ENCODE peak calls at places on chromosomes 7 and 10, in seven cellular contexts. L is CD8-positive, alpha-beta T cell; N is GM23248; G is transverse colon; Y is Panc1; K is left lung; D is hepatocyte. O is an unnamed sample. For H3K9me3, the result is how much of the 10 kb centered on the place peaks cover.

GRCh38 chr7:2399848-2400587 is 3.4 kb upstream of the CHST12 start:
- DNase-seq in L (no peak), K (peak), N (peak), D (peak), Y (peak), G (peak), O (peak)

GRCh38 chr7:96126382-96126781 is 195.5 kb downstream of the SLC25A13 start:
- DNase-seq in D (peak), K (no peak), L (no peak), G (no peak), Y (no peak), N (no peak), O (no peak)

GRCh38 chr7:44280993-44281721 is 44.2 kb downstream of the CAMK2B start:
- DNase-seq in K (no peak), N (no peak), Y (no peak), L (no peak), G (peak), D (no peak), O (peak)

GRCh38 chr10:107971973-107972372 is 807.5 kb upstream of the SORCS1 start:
- DNase-seq in Y (peak), N (peak), K (no peak), G (no peak), D (peak), L (no peak), O (no peak)

GRCh38 chr10:23980054-23980453 is 228.9 kb upstream of the KIAA1217 start:
- DNase-seq in N (no peak), L (no peak), G (no peak), K (no peak), Y (no peak), D (peak), O (no peak)

GRCh38 chr7:14834888-14835287 is 67.7 kb downstream of the DGKB start:
- DNase-seq in N (peak), L (no peak), D (no peak), K (no peak), G (no peak), Y (no peak), O (no peak)

GRCh38 chr7:5429253-5429856 is 5.7 kb upstream of the TNRC18 start:
- DNase-seq in G (peak), K (peak), N (peak), Y (no peak), L (no peak), D (peak), O (peak)

GRCh38 chr10:14581553-14581952 is 193.1 kb downstream of the FAM107B start:
- DNase-seq in K (no peak), N (no peak), Y (no peak), L (no peak), G (no peak), D (no peak), O (no peak)

GRCh38 chr7:114923403-114923713 is 1.5 kb downstream of the MDFIC start:
- DNase-seq in G (no peak), N (no peak), D (no peak), Y (no peak), L (no peak), K (no peak), O (no peak)

GRCh38 chr7:18308938-18309337 is 186.6 kb upstream of the HDAC9 start:
- DNase-seq in K (no peak), L (no peak), G (no peak), D (no peak), N (no peak), Y (no peak), O (no peak)

GRCh38 chr7:20831976-20832375 is 45.3 kb upstream of the SP8 start:
- DNase-seq in Y (no peak), L (no peak), D (no peak), N (no peak), G (no peak), K (no peak), O (no peak)

GRCh38 chr7:5629941-5630340 is 151.5 kb downstream of the RNF216 start:
- DNase-seq in G (no peak), D (no peak), L (no peak), Y (no peak), N (peak), K (no peak), O (no peak)

GRCh38 chr7:140512317-140513000 is 33.2 kb upstream of the MKRN1 start:
- DNase-seq in K (no peak), L (no peak), G (peak), D (peak), Y (no peak), N (peak), O (no peak)

GRCh38 chr7:100477871-100478248 is 1.2 kb downstream of the TSC22D4 start:
- DNase-seq in D (no peak), N (peak), L (no peak), G (no peak), Y (no peak), K (peak), O (no peak)

GRCh38 chr10:6270951-6271350 is 68.2 kb downstream of the PFKFB3 start:
- DNase-seq in G (no peak), Y (no peak), K (no peak), N (no peak), D (no peak), L (no peak), O (no peak)

DNA sequence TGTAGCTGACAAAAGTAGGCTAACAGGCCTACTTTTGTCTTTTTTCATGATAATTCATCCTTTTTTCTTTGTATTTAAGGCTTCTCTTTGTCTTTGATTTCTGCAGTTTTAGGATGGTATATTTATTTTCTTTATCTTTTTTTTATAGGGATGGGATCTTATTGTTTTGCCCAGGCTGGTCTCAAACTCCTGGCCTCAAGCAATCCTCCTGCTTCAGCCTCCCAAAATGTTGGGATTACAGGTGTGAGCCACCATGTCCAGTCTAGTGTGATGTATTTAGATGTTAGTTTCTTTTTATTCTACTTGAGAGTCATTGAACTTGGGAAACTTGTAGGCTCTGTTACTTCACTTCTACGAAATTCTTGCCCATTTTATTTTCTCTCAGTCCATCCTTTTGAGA is 35.4 kb downstream of the TRIM24 start:
- DNase-seq in G (no peak), D (no peak), Y (no peak), L (no peak), K (no peak), N (no peak), O (no peak)
- H3K9me3 ChIP-seq in G (under half), D (under half), Y (under half), L (under half), K (under half), N (under half), O (under half)

DNA sequence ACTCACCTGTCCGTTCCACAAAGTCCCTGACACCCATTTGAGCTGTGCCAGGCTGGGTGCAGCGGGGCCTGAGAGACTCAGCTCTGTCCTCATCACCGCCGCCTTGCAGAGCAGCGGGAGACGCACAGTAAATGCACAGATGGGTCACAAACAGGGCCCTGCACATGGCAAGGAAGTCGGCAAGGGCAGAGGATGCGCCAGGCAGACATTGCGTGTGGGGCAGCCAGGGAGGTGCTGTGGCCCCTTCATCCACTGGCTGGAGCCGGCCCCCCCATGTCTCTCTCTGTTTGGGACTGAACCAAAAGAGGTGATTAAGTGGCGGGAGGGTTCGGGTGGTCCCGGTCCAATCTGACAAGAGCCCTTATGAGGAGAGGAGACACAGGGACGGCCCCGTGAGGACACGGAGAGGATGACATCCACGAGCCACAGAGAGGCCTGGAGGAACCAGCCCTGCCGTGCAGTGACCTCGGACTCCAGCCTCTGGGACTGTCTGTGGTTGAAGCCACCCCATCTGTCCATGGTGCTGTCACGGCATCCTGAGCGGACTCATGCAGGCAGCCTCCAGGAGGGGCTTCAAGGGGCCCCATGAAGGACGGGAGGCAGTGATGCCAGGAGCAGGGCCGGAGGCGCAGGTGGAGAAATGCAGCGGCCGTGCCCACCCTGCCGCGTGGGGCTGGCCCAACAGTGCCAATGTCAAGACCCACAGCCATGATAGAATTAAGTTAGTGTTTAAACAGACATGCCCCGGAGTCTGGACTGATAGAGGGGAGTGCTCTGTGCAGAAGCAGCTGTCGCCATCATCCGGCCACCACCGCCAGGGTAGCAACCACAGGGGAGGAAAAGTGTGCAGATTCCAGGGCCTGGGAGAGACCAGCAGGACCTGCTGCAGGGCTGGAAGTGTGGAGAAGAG is 28.4 kb upstream of the FOXL3 start:
- DNase-seq in D (no peak), K (peak), L (no peak), N (no peak), G (no peak), Y (no peak), O (no peak)
- H3K9me3 ChIP-seq in D (under half), K (under half), L (under half), N (under half), G (under half), Y (under half), O (under half)

GRCh38 chr7:88072036-88072714 is 138.1 kb downstream of the ADAM22 start:
- DNase-seq in L (no peak), K (no peak), N (no peak), D (no peak), Y (no peak), G (no peak), O (no peak)
- H3K9me3 ChIP-seq in L (under half), K (under half), N (under half), D (under half), Y (under half), G (under half), O (under half)

GRCh38 chr7:158274404-158274811 is 313.2 kb downstream of the PTPRN2 start:
- DNase-seq in Y (no peak), D (no peak), K (peak), N (no peak), G (no peak), L (no peak), O (no peak)

GRCh38 chr7:158272091-158272490 is 315.5 kb downstream of the PTPRN2 start:
- DNase-seq in Y (no peak), K (peak), D (no peak), G (no peak), N (no peak), L (no peak), O (no peak)

GRCh38 chr7:158272509-158273137 is 315.0 kb downstream of the PTPRN2 start:
- DNase-seq in G (no peak), D (no peak), K (peak), Y (no peak), N (no peak), L (no peak), O (peak)

GRCh38 chr7:158271646-158272045 is 316.0 kb downstream of the PTPRN2 start:
- DNase-seq in G (no peak), K (peak), Y (no peak), L (no peak), N (no peak), D (no peak), O (no peak)

DNA sequence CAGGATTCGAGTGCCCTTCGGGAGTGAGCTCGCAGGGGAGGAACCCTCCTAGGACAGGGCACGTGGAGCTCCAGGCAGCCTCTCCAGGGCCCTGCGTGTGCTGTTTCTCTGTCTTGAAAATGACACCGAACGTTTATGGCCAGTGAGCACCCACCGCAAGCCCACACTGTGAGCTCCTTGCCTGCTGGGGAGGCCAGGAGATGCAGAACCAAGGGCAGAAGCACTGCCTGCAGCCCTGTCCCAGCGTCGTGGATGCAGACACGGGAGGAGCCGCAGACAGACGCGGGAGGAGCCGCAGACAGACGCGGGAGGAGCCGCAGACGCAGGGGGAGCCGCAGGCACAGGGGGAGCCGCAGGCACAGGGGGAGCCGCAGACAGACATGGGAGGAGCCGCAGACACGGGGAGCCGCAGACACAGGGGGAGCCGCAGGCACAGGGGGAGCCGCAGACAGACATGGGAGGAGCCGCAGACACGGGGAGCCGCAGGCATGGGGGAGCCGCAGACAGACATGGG is 314.4 kb downstream of the PTPRN2 start:
- DNase-seq in D (no peak), K (peak), N (no peak), Y (no peak), L (no peak), G (no peak), O (no peak)
- H3K9me3 ChIP-seq in D (under half), K (under half), N (under half), Y (under half), L (under half), G (under half), O (under half)

GRCh38 chr7:64610997-64611396 is 48.1 kb upstream of the ZNF680 start:
- DNase-seq in L (no peak), N (no peak), G (no peak), D (no peak), Y (no peak), K (no peak), O (no peak)
- H3K9me3 ChIP-seq in L (under half), N (under half), G (under half), D (under half), Y (under half), K (under half), O (under half)

DNA sequence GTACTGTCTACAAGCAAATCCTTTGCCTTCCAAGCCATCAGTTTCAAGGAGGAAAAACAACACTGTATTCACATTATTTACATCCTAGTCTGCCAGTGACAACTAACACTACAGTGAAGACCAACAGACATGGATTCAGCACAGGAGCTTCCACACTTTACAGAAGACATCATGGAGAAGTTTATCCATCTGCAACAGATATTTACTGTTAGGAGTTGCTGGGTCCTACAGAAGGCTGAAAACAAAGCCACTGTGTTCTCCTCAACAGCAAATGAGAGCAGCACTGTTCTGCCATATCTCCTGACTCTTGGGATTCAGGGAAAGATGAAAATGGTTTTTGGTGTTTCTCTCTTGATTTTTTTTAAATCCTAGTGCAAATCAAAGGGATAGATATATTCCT is 31.9 kb downstream of the NAPEPLD start:
- DNase-seq in D (no peak), K (no peak), G (no peak), L (no peak), N (no peak), Y (no peak), O (no peak)
- H3K9me3 ChIP-seq in D (under half), K (under half), G (under half), L (under half), N (under half), Y (under half), O (under half)

DNA sequence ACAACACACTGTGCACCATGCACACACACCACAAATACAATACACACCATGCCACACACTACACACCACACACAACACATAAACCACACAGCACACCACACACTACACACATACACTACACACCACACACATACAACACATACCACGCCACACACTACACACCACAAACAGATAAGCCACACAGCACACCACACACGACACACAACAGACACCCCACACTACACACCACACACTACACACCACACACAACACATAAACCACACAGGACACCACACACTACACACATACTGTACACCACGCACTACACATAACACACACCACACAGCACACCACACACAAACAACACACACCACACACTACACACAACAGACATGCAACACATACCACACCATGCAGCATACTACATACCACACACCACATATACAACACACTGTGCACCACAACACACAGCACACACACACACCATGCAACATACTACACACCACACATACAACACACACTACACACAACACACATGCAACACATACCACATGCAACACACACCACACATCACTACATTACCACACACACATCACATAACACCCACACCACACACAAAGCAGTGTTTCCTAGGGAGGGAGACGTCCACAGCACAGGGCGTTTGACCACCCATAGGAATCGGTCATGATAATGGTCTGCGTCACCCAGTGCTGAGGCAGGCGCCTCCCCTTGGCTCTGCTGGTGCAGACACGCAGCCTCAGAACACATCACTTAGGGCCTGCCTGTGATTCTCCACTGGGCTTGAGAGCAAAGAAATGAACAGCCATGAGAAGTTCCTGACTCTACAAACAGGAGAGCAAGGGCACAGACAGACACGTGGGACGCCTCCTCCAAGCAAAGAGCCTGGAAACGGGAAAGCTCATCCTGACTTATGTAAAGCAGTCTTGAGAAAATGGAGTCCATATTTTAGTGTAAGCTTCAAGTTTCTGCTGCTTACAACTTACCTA is 458.3 kb downstream of the PTPRN2 start:
- DNase-seq in Y (no peak), K (no peak), N (no peak), D (no peak), G (no peak), L (no peak), O (no peak)
- H3K9me3 ChIP-seq in Y (under half), K (under half), N (under half), D (under half), G (under half), L (under half), O (under half)